ENCODE peak calls at places on chromosomes 2 and 18, in five cellular contexts. X, U, Z, G and C are unnamed samples.

GRCh38 chr2:119523959-119524694 is at the start of gene SCTR:
- DNase-seq in X (no peak), U (no peak), Z (no peak), G (no peak), C (no peak)

GRCh38 chr2:239158641-239159475 is 242.0 kb downstream of the HDAC4 start:
- DNase-seq in X (no peak), U (no peak), Z (peak), G (peak), C (peak)

GRCh38 chr2:145044506-145044905 is 524.6 kb upstream of the ZEB2 start:
- DNase-seq in X (peak), U (no peak), Z (no peak), G (no peak), C (no peak)

GRCh38 chr2:63856302-63856600 is 14.6 kb downstream of the UGP2 start:
- DNase-seq in X (no peak), U (peak), Z (no peak), G (no peak), C (no peak)

GRCh38 chr2:136247204-136247990 is 129.4 kb upstream of the CXCR4 start:
- DNase-seq in X (no peak), U (no peak), Z (peak), G (no peak), C (peak)

GRCh38 chr2:230319211-230319862 is 7.7 kb upstream of the SP140L start:
- DNase-seq in X (no peak), U (peak), Z (no peak), G (peak), C (no peak)

GRCh38 chr2:230575640-230576324 is 136.9 kb upstream of the CAB39 start:
- DNase-seq in X (no peak), U (peak), Z (no peak), G (no peak), C (no peak)

GRCh38 chr18:68275616-68276015 is 439.3 kb downstream of the TMX3 start:
- DNase-seq in X (peak), U (no peak), Z (no peak), G (no peak), C (no peak)

GRCh38 chr2:207847807-207848544 is 78.3 kb upstream of the FZD5 start:
- DNase-seq in X (peak), U (no peak), Z (peak), G (peak), C (no peak)

GRCh38 chr2:239522002-239522739 is 121.4 kb upstream of the HDAC4 start:
- DNase-seq in X (no peak), U (no peak), Z (no peak), G (no peak), C (peak)

GRCh38 chr18:53906681-53907080 is 317.8 kb downstream of the MBD2 start:
- DNase-seq in X (no peak), U (no peak), Z (no peak), G (no peak), C (no peak)
- H3K27ac ChIP-seq in X (no peak), U (no peak), Z (no peak), G (no peak), C (no peak)

GRCh38 chr2:226117506-226118065 is 682.0 kb downstream of the IRS1 start:
- DNase-seq in X (no peak), U (no peak), Z (no peak), G (no peak), C (no peak)

GRCh38 chr2:226121339-226121738 is 678.3 kb downstream of the IRS1 start:
- DNase-seq in X (no peak), U (no peak), Z (no peak), G (no peak), C (no peak)

GRCh38 chr2:226115832-226116200 is 683.8 kb downstream of the IRS1 start:
- DNase-seq in X (no peak), U (no peak), Z (no peak), G (no peak), C (no peak)

GRCh38 chr2:226116346-226116745 is 683.3 kb downstream of the IRS1 start:
- DNase-seq in X (no peak), U (no peak), Z (no peak), G (no peak), C (no peak)

GRCh38 chr2:226118471-226119429 is 680.9 kb downstream of the IRS1 start:
- DNase-seq in X (peak), U (no peak), Z (peak), G (no peak), C (peak)
- H3K27ac ChIP-seq in X (peak), U (no peak), Z (peak), G (peak), C (peak)

DNA sequence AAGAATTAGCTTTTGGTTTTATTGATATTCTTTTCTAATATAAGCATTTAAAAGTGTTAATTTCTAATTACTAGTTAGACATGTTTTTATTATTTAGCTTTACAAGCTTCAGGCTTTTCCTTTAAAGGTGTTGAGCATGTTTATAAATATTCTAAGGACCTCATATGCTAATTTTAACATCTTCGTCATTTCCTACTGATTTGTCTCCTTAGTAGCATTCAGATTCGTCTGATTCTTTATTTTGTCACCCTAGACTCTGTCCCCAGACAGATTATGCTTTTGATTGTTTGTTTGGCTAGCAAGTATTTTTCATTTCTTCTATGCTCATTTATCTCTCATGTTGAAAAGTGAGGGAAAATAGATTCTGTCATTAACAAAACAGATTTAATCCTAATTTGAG is 51.7 kb downstream of the EIF5B start:
- DNase-seq in X (no peak), U (no peak), Z (no peak), G (no peak), C (no peak)
- H3K27ac ChIP-seq in X (no peak), U (no peak), Z (no peak), G (no peak), C (peak)

DNA sequence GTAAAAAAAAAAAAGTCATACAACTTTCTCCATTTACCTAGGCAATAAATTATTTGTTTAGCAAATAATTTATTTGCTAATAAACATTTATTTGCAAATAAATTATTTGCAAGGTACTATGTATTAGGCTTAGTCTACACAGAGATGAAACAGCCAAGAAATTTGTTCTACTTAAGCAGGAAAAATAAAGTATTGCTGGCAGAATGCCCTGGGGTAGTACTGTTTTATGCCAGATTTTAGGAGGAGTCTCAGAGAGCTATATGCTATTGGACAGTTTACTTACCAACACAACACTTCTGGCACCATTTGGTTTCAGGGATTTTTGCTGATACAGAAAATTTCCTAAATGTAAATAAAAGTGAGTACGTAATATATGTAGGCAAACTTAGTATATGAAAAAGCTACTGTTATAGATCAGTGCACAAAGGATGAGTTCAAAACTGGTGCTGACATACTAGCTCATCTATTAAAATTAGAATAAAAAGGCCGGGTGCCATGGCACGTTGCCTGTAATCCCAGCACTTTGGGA is 23.2 kb upstream of the CDKL4 start:
- DNase-seq in X (no peak), U (no peak), Z (no peak), G (no peak), C (no peak)
- H3K27ac ChIP-seq in X (no peak), U (no peak), Z (no peak), G (no peak), C (no peak)

GRCh38 chr2:31383471-31384153 is 30.9 kb downstream of the XDH start:
- DNase-seq in X (no peak), U (no peak), Z (no peak), G (no peak), C (no peak)
- H3K27ac ChIP-seq in X (peak), U (no peak), Z (no peak), G (no peak), C (no peak)

DNA sequence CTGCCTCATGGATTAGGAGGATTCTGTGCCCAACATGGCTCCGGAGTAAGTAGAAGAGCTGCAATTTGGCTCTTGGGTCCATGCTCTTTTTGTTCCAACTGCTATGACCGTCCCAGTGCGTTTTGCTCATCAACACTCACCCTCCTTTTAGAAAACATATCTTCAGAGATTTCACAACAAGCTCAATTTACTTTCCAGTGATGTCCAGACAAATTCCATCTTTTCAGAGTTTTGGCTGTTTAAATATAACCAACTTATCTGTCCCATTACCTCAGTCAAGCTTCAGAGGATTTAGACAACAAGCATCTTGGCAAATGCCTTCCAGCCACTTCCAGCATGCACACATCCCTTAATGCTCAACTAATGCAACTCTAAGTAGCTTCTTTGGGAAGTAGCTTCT is 6.9 kb upstream of the SLC14A2 start:
- DNase-seq in X (no peak), U (no peak), Z (no peak), G (no peak), C (no peak)
- H3K27ac ChIP-seq in X (no peak), U (no peak), Z (no peak), G (no peak), C (no peak)

DNA sequence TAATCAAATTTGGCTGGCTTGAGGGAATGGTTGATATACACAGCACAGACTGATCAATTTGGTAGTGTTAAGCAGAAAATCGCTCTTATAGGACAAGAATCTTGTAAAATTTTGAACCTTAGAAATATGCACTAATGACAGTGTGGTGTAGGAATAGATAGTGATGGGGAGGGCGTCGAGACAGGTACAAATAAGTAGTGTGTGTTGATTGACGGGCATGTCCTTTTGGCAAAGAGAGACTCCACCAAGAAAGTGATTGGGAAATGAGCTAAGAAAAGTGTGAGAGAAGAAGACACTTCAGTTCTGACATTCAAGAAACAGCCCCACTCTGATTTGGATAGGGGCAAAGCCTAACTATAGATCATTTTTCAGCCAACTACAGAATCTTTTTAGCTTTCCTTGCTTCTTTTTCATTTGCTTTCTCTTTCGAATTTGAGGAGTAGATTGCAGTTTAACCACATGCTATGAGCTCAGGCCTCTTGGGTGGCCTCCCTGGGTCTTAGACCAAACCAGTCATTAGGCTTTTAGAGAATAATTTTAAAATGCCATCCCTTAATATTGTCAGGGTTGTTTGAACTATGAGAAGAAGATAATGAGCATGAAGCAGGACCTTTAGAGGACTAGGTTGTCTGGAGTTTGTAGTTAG is 127.1 kb downstream of the CERS6 start:
- DNase-seq in X (no peak), U (no peak), Z (no peak), G (no peak), C (no peak)
- H3K27ac ChIP-seq in X (no peak), U (no peak), Z (peak), G (peak), C (peak)

GRCh38 chr2:43344911-43345373 is 118.5 kb upstream of the ZFP36L2 start:
- DNase-seq in X (no peak), U (no peak), Z (no peak), G (no peak), C (no peak)
- H3K27ac ChIP-seq in X (no peak), U (no peak), Z (peak), G (peak), C (peak)

DNA sequence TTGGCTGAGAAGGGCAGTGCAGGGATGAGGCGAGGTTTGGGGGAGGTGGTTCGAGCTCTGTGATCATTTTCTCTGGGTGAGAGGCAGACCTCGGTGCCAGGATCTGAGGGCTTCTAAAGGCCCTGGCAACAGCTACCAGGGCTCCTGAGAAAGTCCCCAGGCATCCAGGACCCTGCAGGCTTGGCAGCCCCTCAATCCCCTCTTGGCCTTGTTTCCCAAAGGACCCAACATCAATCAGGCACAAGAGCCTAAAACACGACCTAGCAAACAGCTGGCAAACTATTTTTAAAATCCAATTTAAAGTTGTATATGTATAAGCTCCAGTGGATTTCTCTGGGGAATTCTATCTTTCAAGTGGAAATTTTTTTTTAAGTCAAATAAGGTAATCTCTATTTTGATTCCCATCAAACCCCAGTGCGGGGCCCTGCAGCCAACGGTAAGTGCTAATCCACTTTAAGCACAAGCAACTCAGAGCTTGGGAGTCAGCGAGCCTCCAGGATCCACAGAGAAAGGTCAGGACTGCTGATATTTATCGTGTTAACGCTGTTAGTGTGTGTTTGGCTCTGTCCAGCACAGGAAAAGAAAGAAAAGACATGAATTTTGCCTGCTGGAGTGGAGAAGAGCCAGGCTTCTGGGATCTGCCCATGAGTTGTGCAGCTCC is 14.9 kb upstream of the MAT2A start:
- DNase-seq in X (no peak), U (no peak), Z (no peak), G (no peak), C (no peak)
- H3K27ac ChIP-seq in X (peak), U (no peak), Z (peak), G (peak), C (no peak)

DNA sequence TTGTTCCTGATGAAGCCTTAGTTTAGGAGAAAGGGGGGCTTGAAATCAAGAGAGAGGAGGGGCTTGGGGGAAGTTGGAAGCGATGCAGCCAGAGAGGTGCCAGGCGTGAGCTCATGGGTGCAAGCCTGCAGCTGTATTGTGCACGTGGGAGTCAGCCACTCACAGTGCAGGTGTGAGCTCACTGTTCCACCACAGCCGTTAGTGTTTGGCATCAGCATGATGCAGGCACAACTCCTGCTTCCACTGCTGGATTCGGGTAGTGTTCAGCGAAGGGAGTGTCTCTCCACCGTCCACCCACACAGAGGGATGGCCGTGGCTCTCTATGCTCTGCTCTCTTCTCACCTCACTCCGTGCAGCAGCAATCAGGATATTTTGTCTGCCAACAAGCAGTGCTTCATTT is 68.4 kb upstream of the ALPP start:
- DNase-seq in X (no peak), U (peak), Z (no peak), G (no peak), C (no peak)
- H3K27ac ChIP-seq in X (no peak), U (no peak), Z (no peak), G (no peak), C (no peak)